ENCODE peak calls at places on chromosomes 1 and 21, in six cellular contexts. E, Y, A, L, H and I are unnamed samples.

GRCh38 chr1:108533351-108534083 is 26.4 kb upstream of the EEIG2 start:
- DNase-seq in E (no peak), Y (peak), A (no peak), L (no peak), H (no peak), I (peak)

GRCh38 chr1:67146101-67146500 is 11.3 kb upstream of the C1orf141 start:
- DNase-seq in E (no peak), Y (no peak), A (no peak), L (no peak), H (no peak), I (no peak)

GRCh38 chr1:17370618-17371017 is 1.4 kb upstream of the PADI6 start:
- DNase-seq in E (no peak), Y (no peak), A (peak), L (no peak), H (no peak), I (no peak)

GRCh38 chr1:210600421-210601195 is 271.9 kb downstream of the HHAT start:
- DNase-seq in E (no peak), Y (no peak), A (no peak), L (no peak), H (no peak), I (no peak)

GRCh38 chr1:55519276-55519675 is 304.1 kb upstream of the USP24 start:
- DNase-seq in E (no peak), Y (no peak), A (no peak), L (no peak), H (no peak), I (no peak)

GRCh38 chr21:37257526-37257966 is 9.6 kb downstream of the VPS26C start:
- DNase-seq in E (peak), Y (peak), A (peak), L (no peak), H (peak), I (peak)

GRCh38 chr1:58814251-58815068 is 30.6 kb upstream of the JUN start:
- DNase-seq in E (no peak), Y (peak), A (no peak), L (peak), H (peak), I (peak)

GRCh38 chr21:35818597-35818996 is 241.7 kb downstream of the SETD4 start:
- DNase-seq in E (no peak), Y (no peak), A (no peak), L (no peak), H (no peak), I (no peak)

GRCh38 chr1:154856544-154856943 is 13.5 kb downstream of the KCNN3 start:
- DNase-seq in E (no peak), Y (no peak), A (no peak), L (no peak), H (no peak), I (no peak)

GRCh38 chr1:32199043-32199716 is 1.2 kb upstream of the CCDC28B start:
- DNase-seq in E (no peak), Y (no peak), A (no peak), L (no peak), H (no peak), I (no peak)

GRCh38 chr1:32199717-32200072 is 700 bp upstream of the CCDC28B start:
- DNase-seq in E (no peak), Y (peak), A (no peak), L (peak), H (peak), I (no peak)

GRCh38 chr1:32200226-32201010 is at the start of gene CCDC28B:
- DNase-seq in E (peak), Y (peak), A (peak), L (peak), H (peak), I (peak)

GRCh38 chr1:32198237-32199042 is 2.0 kb upstream of the CCDC28B start:
- DNase-seq in E (no peak), Y (no peak), A (no peak), L (no peak), H (no peak), I (no peak)

GRCh38 chr1:32201011-32201855 is 838 bp downstream of the CCDC28B start:
- DNase-seq in E (no peak), Y (peak), A (no peak), L (peak), H (peak), I (peak)
- TF ChIP-seq POLR2A in E (no peak), Y (peak), A (no peak), L (no peak), H (no peak), I (peak)

GRCh38 chr1:36369472-36369871 is 16.3 kb downstream of the STK40 start:
- DNase-seq in E (no peak), Y (no peak), A (no peak), L (no peak), H (no peak), I (no peak)

GRCh38 chr1:36367798-36368197 is 17.9 kb downstream of the STK40 start:
- DNase-seq in E (no peak), Y (no peak), A (no peak), L (no peak), H (no peak), I (no peak)

GRCh38 chr1:36377776-36378175 is 7.9 kb downstream of the STK40 start:
- DNase-seq in E (no peak), Y (no peak), A (no peak), L (no peak), H (no peak), I (no peak)

GRCh38 chr1:36369061-36369470 is 16.7 kb downstream of the STK40 start:
- DNase-seq in E (peak), Y (peak), A (peak), L (peak), H (peak), I (peak)

DNA sequence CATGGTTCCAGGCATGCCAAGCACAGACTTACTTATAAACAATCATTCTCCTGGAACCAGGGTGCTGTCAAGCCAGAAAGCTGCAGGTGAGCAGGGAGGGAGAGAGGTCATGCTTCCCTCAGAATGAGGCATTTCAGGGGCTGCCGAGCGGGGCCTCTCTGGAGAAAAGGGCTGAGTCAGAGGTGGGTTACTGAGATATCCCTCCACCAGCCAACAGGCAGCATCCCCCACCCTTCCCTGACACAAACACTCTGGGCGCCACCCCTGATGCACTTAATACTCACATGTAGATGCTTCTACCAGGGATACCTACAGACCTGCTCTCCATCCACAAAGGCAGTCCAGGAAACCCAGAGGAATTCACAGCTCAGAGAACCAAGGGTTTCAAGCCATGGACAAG is 13.1 kb downstream of the STK40 start:
- DNase-seq in E (no peak), Y (no peak), A (no peak), L (no peak), H (no peak), I (peak)
- TF ChIP-seq POLR2A in E (no peak), Y (no peak), A (no peak), L (no peak), H (no peak), I (no peak)

GRCh38 chr1:156195853-156196252 is 1.9 kb downstream of the SLC25A44 start:
- DNase-seq in E (no peak), Y (no peak), A (no peak), L (no peak), H (no peak), I (no peak)
- TF ChIP-seq POLR2A in E (no peak), Y (no peak), A (no peak), L (no peak), H (no peak), I (no peak)

DNA sequence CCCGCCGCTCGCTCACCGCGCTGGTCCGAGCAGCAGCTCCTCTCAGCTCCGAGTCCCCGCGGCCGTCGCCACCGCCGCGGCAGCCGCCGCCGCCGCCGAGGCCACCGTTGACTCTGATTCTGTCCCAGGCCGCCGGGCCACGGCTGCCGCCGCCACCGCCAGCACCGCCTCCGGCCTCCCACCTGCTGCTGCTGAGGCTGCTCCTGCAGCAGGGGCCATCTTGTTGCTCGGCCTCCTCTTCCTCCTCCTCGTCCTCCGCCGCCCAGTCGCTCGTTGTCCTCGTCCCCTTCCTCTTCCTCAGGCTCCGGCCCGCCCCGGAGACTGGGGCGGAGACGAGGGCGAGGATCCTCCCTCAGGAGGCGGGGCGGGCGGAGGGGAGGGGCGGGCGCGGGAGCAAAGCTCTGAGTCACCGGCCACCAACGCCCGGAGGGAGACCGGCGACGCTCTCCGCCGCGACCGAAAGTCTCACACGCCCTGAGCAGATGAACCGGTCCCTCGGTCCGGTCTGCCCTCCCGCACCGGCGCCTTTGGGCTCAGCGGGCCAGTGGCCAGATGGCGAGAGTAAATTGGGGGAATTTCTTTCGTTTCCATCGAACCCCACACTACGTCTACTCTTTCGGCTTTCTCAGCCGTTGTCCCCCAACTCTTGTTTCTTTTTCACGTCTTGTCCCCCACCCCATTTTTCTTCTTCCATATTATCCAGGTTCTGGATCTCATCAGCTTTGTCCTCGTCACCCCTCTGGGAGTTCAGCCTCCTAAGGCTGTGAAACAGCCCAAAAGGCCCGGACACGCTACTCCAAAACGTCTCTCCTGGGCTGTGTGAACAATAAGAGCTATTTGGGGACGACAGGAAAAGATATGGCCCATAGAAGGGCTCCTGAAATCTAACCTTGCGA is at the start of gene RC3H1:
- DNase-seq in E (peak), Y (peak), A (peak), L (peak), H (peak), I (peak)
- TF ChIP-seq POLR2A in E (peak), Y (peak), A (peak), L (peak), H (peak), I (peak)

DNA sequence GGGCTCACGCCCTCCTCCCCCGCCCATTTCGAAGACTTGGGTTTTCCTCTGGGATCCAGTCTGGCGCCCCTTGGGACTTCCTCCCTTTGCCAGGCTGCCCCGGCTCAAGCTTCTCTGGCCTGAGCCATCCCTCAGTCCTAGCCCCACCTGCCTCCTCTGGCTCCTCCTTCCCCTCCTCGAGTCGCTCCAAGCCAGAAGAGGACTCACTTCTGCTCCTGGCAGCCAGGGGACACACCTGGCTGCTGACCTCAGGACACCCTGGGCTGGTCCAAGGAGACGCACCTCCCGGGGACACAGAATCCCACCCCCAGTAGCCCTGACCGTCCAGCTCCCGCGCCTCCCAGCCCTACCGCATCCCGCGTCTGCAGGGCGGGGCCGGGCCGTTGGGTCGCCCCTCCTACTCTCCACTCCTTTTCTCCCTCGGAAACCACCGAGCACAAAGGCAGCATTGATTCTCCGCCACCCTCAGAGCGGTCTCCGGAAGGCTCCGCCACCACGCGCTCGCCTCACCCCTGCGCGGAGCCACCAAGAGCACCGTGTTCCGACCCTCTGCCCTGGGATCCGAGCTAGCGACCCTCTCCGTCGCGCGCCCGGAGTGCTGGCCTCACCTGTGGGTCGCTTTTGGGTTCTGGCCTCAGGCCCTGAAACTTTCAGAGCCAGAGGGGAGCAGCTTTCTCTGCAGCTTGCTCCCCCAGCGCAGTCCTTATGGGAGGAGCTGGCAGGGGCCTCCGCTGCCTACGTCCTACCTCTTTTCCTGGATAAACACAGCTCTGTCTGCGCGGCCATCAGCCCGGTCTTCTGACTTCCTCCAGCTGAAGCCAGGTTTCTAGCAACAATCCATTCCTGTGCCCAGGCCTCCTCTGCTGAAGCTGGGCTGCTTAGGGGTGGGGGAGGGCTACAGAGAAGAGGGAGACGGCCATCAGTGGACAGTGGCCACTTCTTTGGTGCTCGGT is at the start of gene C2CD4D:
- DNase-seq in E (no peak), Y (peak), A (no peak), L (peak), H (no peak), I (no peak)
- TF ChIP-seq POLR2A in E (peak), Y (peak), A (no peak), L (peak), H (no peak), I (no peak)

GRCh38 chr1:12231276-12231595 is 1.4 kb downstream of the VPS13D start:
- DNase-seq in E (no peak), Y (no peak), A (no peak), L (no peak), H (no peak), I (no peak)

GRCh38 chr1:12230549-12231275 is 882 bp downstream of the VPS13D start:
- DNase-seq in E (peak), Y (peak), A (no peak), L (peak), H (peak), I (peak)

GRCh38 chr1:12229386-12229834 is 420 bp upstream of the VPS13D start:
- DNase-seq in E (no peak), Y (no peak), A (no peak), L (no peak), H (no peak), I (no peak)

GRCh38 chr1:12228979-12229378 is 851 bp upstream of the VPS13D start:
- DNase-seq in E (no peak), Y (no peak), A (no peak), L (no peak), H (no peak), I (no peak)

DNA sequence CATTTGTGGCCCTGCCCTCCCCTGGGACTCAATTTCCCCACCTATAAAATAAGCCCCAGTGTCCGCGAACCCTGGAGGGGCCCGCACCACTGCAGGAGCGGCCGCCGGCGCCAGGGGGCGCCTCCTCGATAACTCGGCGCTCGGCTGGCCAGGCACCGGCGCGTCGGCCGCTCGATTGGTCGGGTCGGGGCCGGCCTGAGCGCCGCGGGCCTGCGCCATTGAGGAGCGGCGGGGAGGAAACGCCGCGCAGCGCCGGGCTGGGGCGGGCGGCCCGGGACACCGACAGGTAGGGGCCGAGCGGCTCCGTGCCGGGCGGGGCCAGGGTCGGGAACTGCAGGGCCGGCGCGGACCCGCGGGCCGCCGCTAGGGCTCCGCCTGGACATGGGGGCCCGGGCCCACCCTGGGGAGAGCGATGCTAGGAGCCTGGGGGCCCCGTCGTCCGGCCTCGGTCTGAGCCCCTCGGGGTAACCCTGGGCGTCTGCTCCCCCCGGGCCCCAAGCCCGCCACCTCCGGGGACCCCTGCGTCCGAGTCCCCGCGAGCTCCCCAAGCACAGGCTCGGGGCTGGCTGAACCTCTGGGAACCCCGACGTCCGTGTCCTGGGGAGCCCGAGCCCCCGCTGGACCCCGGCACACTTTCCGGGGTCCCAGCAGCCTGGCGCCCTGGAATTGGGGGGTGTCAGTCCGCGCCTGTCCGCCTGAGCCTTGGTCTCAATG is at the start of gene VPS13D:
- DNase-seq in E (peak), Y (peak), A (peak), L (peak), H (peak), I (peak)
- TF ChIP-seq POLR2A in E (peak), Y (no peak), A (peak), L (no peak), H (no peak), I (peak)

DNA sequence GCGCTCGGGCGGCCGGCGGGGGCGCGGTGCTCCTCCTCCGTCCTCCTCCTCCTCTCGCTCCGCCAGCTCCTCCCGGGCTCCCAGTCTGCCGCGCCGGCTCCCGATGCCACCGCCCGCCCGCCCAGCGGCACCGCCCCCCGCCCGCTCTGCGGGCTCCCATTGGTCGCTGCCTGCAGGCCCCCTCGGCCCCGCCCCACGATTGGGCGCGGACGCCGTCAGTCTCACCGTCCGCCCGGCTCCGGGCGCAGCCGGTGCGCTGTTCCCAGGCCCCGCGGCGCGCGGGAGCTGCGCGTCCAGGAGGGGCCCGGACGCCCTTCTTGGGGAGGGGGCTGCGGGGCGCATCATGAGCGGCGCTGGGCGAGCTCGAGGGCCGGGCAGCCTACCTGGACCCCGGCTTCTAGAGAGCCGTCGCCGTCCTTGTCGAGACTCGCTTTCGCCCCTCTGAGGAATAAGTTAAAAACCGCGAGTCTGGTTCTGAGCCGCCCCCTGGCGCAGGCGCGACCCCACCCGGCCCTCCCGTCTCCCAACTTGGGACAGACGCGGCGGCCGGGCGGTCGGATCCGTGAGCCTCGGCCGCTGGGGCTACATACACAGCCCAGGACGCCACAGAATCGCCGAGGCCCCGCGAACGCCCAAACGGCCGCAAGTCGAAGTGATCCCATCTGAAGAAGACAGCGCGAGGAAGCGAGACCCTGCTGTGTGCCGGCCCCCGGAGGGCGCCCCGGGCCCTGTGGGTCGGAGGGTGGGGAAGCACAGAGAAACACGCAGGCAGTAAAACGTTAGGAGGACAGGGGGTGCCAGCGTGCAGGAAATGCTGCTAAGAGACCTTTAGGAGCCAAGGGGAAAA is at the start of gene SIPA1L2:
- DNase-seq in E (peak), Y (peak), A (peak), L (peak), H (peak), I (peak)
- TF ChIP-seq POLR2A in E (no peak), Y (peak), A (peak), L (no peak), H (peak), I (no peak)

GRCh38 chr1:145972580-145972979 is 8.1 kb downstream of the POLR3GL start:
- DNase-seq in E (no peak), Y (no peak), A (no peak), L (no peak), H (no peak), I (no peak)
- TF ChIP-seq POLR2A in E (no peak), Y (no peak), A (no peak), L (no peak), H (no peak), I (no peak)